ENCODE peak calls at places on chromosomes 11 and 22, in five cellular contexts. D is lower lobe of right lung, K is sigmoid colon, I is pancreas, Z is kidney. O is an unnamed sample. For H3K4me1 and H3K9me3, the result is how much of the 10 kb centered on the place peaks cover.

GRCh38 chr11:29328961-29329441 is 687.8 kb downstream of the KCNA4 start:
- DNase-seq in Z (no peak), K (no peak), D (no peak), I (no peak), O (no peak)

GRCh38 chr11:9775393-9775780 is 111.5 kb downstream of the SWAP70 start:
- DNase-seq in D (no peak), I (no peak), Z (no peak), K (no peak), O (no peak)

GRCh38 chr11:1195690-1196515 is 27.0 kb upstream of the MUC5B start:
- DNase-seq in Z (peak), K (peak), D (peak), I (peak), O (peak)

GRCh38 chr11:33869511-33870422 is 22.1 kb downstream of the LMO2 start:
- DNase-seq in K (no peak), D (peak), I (peak), Z (peak), O (peak)

GRCh38 chr11:69744435-69744834 is 30.7 kb downstream of the FGF4 start:
- DNase-seq in Z (no peak), D (no peak), I (no peak), K (no peak), O (no peak)

GRCh38 chr11:69272961-69273461 is 20.9 kb upstream of the MYEOV start:
- DNase-seq in D (peak), K (no peak), I (no peak), Z (peak), O (peak)

GRCh38 chr22:19877626-19878339 is 23.1 kb upstream of the GNB1L start:
- DNase-seq in I (peak), D (peak), Z (peak), K (peak), O (peak)

GRCh38 chr11:35061516-35062440 is 77.2 kb upstream of the CD44 start:
- DNase-seq in I (no peak), D (no peak), Z (no peak), K (no peak), O (no peak)

GRCh38 chr11:103842191-103842590 is 194.2 kb upstream of the DDI1 start:
- DNase-seq in D (no peak), Z (no peak), K (no peak), I (no peak), O (no peak)

DNA sequence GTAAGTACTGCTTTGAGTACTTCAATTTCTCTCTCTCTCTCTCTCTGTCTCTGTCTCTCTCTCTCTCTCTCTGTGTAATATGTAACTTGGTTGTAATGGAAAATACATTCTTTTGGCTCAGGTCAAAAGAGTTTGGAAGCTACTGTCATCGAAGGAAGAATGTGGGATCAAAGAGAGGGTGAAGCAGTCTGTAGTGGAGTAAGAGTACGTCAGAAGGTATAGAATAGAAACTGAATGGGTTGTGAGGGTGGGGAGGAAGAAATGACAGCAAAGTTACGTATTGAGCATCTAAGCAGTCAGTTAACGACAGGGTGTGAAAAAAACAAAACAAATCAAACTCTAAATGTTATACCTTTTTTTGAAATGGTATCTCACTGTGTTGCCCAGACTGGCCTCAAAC is 10.0 kb downstream of the NCAM1 start:
- DNase-seq in K (no peak), D (no peak), I (no peak), Z (no peak), O (no peak)
- H3K4me1 ChIP-seq in K (under half), D (under half), I (under half), Z (under half), O (under half)

GRCh38 chr11:114624455-114625207 is 29.0 kb upstream of the NXPE4 start:
- DNase-seq in Z (no peak), K (no peak), D (no peak), I (no peak), O (no peak)
- H3K9me3 ChIP-seq in Z (under half), K (under half), D (under half), I (under half), O (under half)

GRCh38 chr11:65927904-65928397 is 8.7 kb downstream of the DRAP1 start:
- DNase-seq in I (no peak), K (no peak), D (peak), Z (peak), O (no peak)
- H3K27ac ChIP-seq in I (no peak), K (peak), D (peak), Z (no peak), O (peak)

GRCh38 chr11:12725047-12725862 is 51.0 kb downstream of the TEAD1 start:
- DNase-seq in K (no peak), I (no peak), Z (no peak), D (no peak), O (no peak)
- H3K4me1 ChIP-seq in K (half or more), I (under half), Z (under half), D (under half), O (under half)

GRCh38 chr22:49188591-49188990 is 639.1 kb downstream of the BRD1 start:
- DNase-seq in D (peak), K (no peak), I (no peak), Z (peak), O (no peak)
- H3K9me3 ChIP-seq in D (under half), K (under half), I (under half), Z (under half), O (under half)

GRCh38 chr22:46295277-46295971 is 1.2 kb upstream of the GTSE1 start:
- DNase-seq in D (peak), K (no peak), Z (no peak), I (no peak), O (no peak)
- H3K27ac ChIP-seq in D (peak), K (peak), Z (no peak), I (peak), O (peak)